ENCODE peak calls at places on chromosomes 6 and 20, in six cellular contexts. One of them, this sample, is unnamed.

GRCh38 chr6:139030539-139030938 is 2.0 kb downstream of the ABRACL start:
- DNase-seq in tibial nerve: no peak
- DNase-seq in sigmoid colon: no peak
- DNase-seq in heart left ventricle: no peak
- DNase-seq in thyroid gland: no peak
- DNase-seq in lower leg skin: no peak
- DNase-seq in this sample: peak

GRCh38 chr20:237479-237878 is 10.4 kb downstream of the DEFB129 start:
- DNase-seq in tibial nerve: no peak
- DNase-seq in sigmoid colon: no peak
- DNase-seq in heart left ventricle: peak
- DNase-seq in thyroid gland: no peak
- DNase-seq in lower leg skin: no peak
- DNase-seq in this sample: peak

GRCh38 chr6:55047433-55048044 is 126.8 kb upstream of the HCRTR2 start:
- DNase-seq in tibial nerve: no peak
- DNase-seq in sigmoid colon: no peak
- DNase-seq in heart left ventricle: no peak
- DNase-seq in thyroid gland: no peak
- DNase-seq in lower leg skin: no peak
- DNase-seq in this sample: no peak

GRCh38 chr6:215335-216034 is 76.8 kb upstream of the DUSP22 start:
- DNase-seq in tibial nerve: no peak
- DNase-seq in sigmoid colon: no peak
- DNase-seq in heart left ventricle: no peak
- DNase-seq in thyroid gland: peak
- DNase-seq in lower leg skin: peak
- DNase-seq in this sample: no peak

GRCh38 chr20:13199279-13199678 is 21.8 kb upstream of the ISM1 start:
- DNase-seq in tibial nerve: no peak
- DNase-seq in sigmoid colon: no peak
- DNase-seq in heart left ventricle: no peak
- DNase-seq in thyroid gland: no peak
- DNase-seq in lower leg skin: no peak
- DNase-seq in this sample: no peak

GRCh38 chr20:6169251-6169650 is 46.4 kb upstream of the FERMT1 start:
- DNase-seq in tibial nerve: no peak
- DNase-seq in sigmoid colon: no peak
- DNase-seq in heart left ventricle: no peak
- DNase-seq in thyroid gland: no peak
- DNase-seq in lower leg skin: no peak
- DNase-seq in this sample: no peak

GRCh38 chr6:32953775-32954174 is 878 bp upstream of the HLA-DMA start:
- DNase-seq in tibial nerve: no peak
- DNase-seq in sigmoid colon: no peak
- DNase-seq in heart left ventricle: no peak
- DNase-seq in thyroid gland: no peak
- DNase-seq in lower leg skin: no peak
- DNase-seq in this sample: no peak

GRCh38 chr6:111573892-111574800 is 31.5 kb downstream of the TRAF3IP2 start:
- DNase-seq in tibial nerve: no peak
- DNase-seq in sigmoid colon: peak
- DNase-seq in heart left ventricle: peak
- DNase-seq in thyroid gland: no peak
- DNase-seq in lower leg skin: no peak
- DNase-seq in this sample: no peak

GRCh38 chr6:137571854-137572253 is 77.7 kb upstream of the OLIG3 start:
- DNase-seq in tibial nerve: no peak
- DNase-seq in sigmoid colon: no peak
- DNase-seq in heart left ventricle: no peak
- DNase-seq in thyroid gland: peak
- DNase-seq in lower leg skin: no peak
- DNase-seq in this sample: no peak

GRCh38 chr6:162973141-162973872 is 245.5 kb downstream of the PACRG start:
- DNase-seq in tibial nerve: no peak
- DNase-seq in sigmoid colon: no peak
- DNase-seq in heart left ventricle: no peak
- DNase-seq in thyroid gland: no peak
- DNase-seq in lower leg skin: no peak
- DNase-seq in this sample: no peak

GRCh38 chr6:26284537-26285142 is 80.4 kb upstream of the BTN3A2 start:
- DNase-seq in tibial nerve: no peak
- DNase-seq in sigmoid colon: peak
- DNase-seq in heart left ventricle: peak
- DNase-seq in thyroid gland: peak
- DNase-seq in lower leg skin: peak
- DNase-seq in this sample: peak

GRCh38 chr20:37714973-37715657 is 21.3 kb downstream of the CTNNBL1 start:
- DNase-seq in tibial nerve: no peak
- DNase-seq in sigmoid colon: no peak
- DNase-seq in heart left ventricle: no peak
- DNase-seq in thyroid gland: no peak
- DNase-seq in lower leg skin: no peak
- DNase-seq in this sample: no peak

GRCh38 chr6:167393731-167394130 is 68.8 kb downstream of the TTLL2 start:
- DNase-seq in tibial nerve: no peak
- DNase-seq in sigmoid colon: no peak
- DNase-seq in heart left ventricle: no peak
- DNase-seq in thyroid gland: no peak
- DNase-seq in lower leg skin: no peak
- DNase-seq in this sample: no peak

GRCh38 chr20:42530855-42531674 is 658.6 kb downstream of the PTPRT start:
- DNase-seq in tibial nerve: no peak
- DNase-seq in sigmoid colon: no peak
- DNase-seq in heart left ventricle: no peak
- DNase-seq in thyroid gland: no peak
- DNase-seq in lower leg skin: no peak
- DNase-seq in this sample: no peak

GRCh38 chr20:10910535-10911239 is 236.9 kb upstream of the JAG1 start:
- DNase-seq in tibial nerve: no peak
- DNase-seq in sigmoid colon: no peak
- DNase-seq in heart left ventricle: peak
- DNase-seq in thyroid gland: no peak
- DNase-seq in lower leg skin: no peak
- DNase-seq in this sample: no peak

GRCh38 chr6:73519943-73520687 is 717 bp downstream of the EEF1A1 start:
- DNase-seq in tibial nerve: peak
- DNase-seq in sigmoid colon: peak
- DNase-seq in heart left ventricle: peak
- DNase-seq in thyroid gland: peak
- DNase-seq in lower leg skin: peak
- DNase-seq in this sample: peak

GRCh38 chr6:27161946-27162603 is 85.4 kb upstream of the PRSS16 start:
- DNase-seq in tibial nerve: no peak
- DNase-seq in sigmoid colon: no peak
- DNase-seq in heart left ventricle: no peak
- DNase-seq in thyroid gland: no peak
- DNase-seq in lower leg skin: no peak
- DNase-seq in this sample: no peak

GRCh38 chr6:5173862-5174643 is 86.7 kb downstream of the LYRM4 start:
- DNase-seq in tibial nerve: no peak
- DNase-seq in sigmoid colon: no peak
- DNase-seq in heart left ventricle: no peak
- DNase-seq in thyroid gland: no peak
- DNase-seq in lower leg skin: no peak
- DNase-seq in this sample: no peak

GRCh38 chr20:25082498-25082873 is 545 bp upstream of the VSX1 start:
- DNase-seq in tibial nerve: no peak
- DNase-seq in sigmoid colon: no peak
- DNase-seq in heart left ventricle: no peak
- DNase-seq in thyroid gland: no peak
- DNase-seq in lower leg skin: peak
- DNase-seq in this sample: no peak

GRCh38 chr6:145245119-145245518 is 490.2 kb downstream of the EPM2A start:
- DNase-seq in tibial nerve: no peak
- DNase-seq in sigmoid colon: no peak
- DNase-seq in heart left ventricle: no peak
- DNase-seq in thyroid gland: no peak
- DNase-seq in lower leg skin: no peak
- DNase-seq in this sample: no peak

GRCh38 chr6:12543953-12544352 is 172.6 kb upstream of the PHACTR1 start:
- DNase-seq in tibial nerve: no peak
- DNase-seq in sigmoid colon: no peak
- DNase-seq in heart left ventricle: no peak
- DNase-seq in thyroid gland: no peak
- DNase-seq in lower leg skin: no peak
- DNase-seq in this sample: no peak

GRCh38 chr20:57482148-57482547 is 42.8 kb downstream of the CTCFL start:
- DNase-seq in tibial nerve: no peak
- DNase-seq in sigmoid colon: no peak
- DNase-seq in heart left ventricle: no peak
- DNase-seq in thyroid gland: peak
- DNase-seq in lower leg skin: peak
- DNase-seq in this sample: no peak

GRCh38 chr20:57482796-57483195 is 42.1 kb downstream of the CTCFL start:
- DNase-seq in tibial nerve: no peak
- DNase-seq in sigmoid colon: no peak
- DNase-seq in heart left ventricle: no peak
- DNase-seq in thyroid gland: no peak
- DNase-seq in lower leg skin: peak
- DNase-seq in this sample: no peak

GRCh38 chr20:57480444-57481152 is 44.3 kb downstream of the CTCFL start:
- DNase-seq in tibial nerve: no peak
- DNase-seq in sigmoid colon: peak
- DNase-seq in heart left ventricle: no peak
- DNase-seq in thyroid gland: no peak
- DNase-seq in lower leg skin: no peak
- DNase-seq in this sample: no peak

GRCh38 chr20:57479196-57479595 is 45.7 kb downstream of the CTCFL start:
- DNase-seq in tibial nerve: no peak
- DNase-seq in sigmoid colon: peak
- DNase-seq in heart left ventricle: no peak
- DNase-seq in thyroid gland: no peak
- DNase-seq in lower leg skin: no peak
- DNase-seq in this sample: no peak

DNA sequence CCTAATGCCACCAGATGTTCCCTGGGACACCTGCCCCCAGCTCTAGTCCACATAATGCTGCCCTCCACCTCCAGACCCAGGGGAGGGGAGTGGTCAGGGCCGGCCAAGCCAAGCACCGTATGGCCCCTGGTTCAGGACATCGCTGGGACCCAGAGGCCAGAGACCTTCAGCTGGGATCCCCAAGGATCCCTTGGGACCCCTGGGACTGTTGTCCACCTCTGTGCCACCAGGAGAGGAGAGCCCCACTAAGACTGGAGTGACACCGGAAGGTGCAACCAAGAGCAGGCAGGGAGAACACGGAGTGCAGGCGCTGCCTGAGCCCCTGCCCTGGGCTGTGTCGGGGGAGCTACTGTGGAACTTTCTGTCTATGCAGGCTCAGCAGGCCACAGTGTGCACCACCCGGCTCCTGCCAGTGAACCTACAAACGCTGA is 43.6 kb downstream of the CTCFL start:
- DNase-seq in tibial nerve: no peak
- DNase-seq in sigmoid colon: no peak
- DNase-seq in heart left ventricle: no peak
- DNase-seq in thyroid gland: no peak
- DNase-seq in lower leg skin: no peak
- DNase-seq in this sample: no peak
- TF ChIP-seq POLR2A in tibial nerve: no peak
- TF ChIP-seq POLR2A in sigmoid colon: no peak
- TF ChIP-seq POLR2A in heart left ventricle: no peak
- TF ChIP-seq POLR2A in thyroid gland: no peak
- TF ChIP-seq POLR2A in lower leg skin: no peak
- TF ChIP-seq POLR2A in this sample: no peak

GRCh38 chr20:38762174-38762573 is 13.9 kb downstream of the ACTR5 start:
- DNase-seq in tibial nerve: no peak
- DNase-seq in sigmoid colon: no peak
- DNase-seq in heart left ventricle: no peak
- DNase-seq in thyroid gland: no peak
- DNase-seq in lower leg skin: peak
- DNase-seq in this sample: no peak

GRCh38 chr20:38757145-38757800 is 9.0 kb downstream of the ACTR5 start:
- DNase-seq in tibial nerve: no peak
- DNase-seq in sigmoid colon: no peak
- DNase-seq in heart left ventricle: no peak
- DNase-seq in thyroid gland: no peak
- DNase-seq in lower leg skin: peak
- DNase-seq in this sample: no peak

GRCh38 chr20:38760978-38761377 is 12.7 kb downstream of the ACTR5 start:
- DNase-seq in tibial nerve: no peak
- DNase-seq in sigmoid colon: no peak
- DNase-seq in heart left ventricle: no peak
- DNase-seq in thyroid gland: no peak
- DNase-seq in lower leg skin: peak
- DNase-seq in this sample: no peak

GRCh38 chr20:38755324-38755910 is 7.2 kb downstream of the ACTR5 start:
- DNase-seq in tibial nerve: no peak
- DNase-seq in sigmoid colon: no peak
- DNase-seq in heart left ventricle: no peak
- DNase-seq in thyroid gland: no peak
- DNase-seq in lower leg skin: peak
- DNase-seq in this sample: no peak

DNA sequence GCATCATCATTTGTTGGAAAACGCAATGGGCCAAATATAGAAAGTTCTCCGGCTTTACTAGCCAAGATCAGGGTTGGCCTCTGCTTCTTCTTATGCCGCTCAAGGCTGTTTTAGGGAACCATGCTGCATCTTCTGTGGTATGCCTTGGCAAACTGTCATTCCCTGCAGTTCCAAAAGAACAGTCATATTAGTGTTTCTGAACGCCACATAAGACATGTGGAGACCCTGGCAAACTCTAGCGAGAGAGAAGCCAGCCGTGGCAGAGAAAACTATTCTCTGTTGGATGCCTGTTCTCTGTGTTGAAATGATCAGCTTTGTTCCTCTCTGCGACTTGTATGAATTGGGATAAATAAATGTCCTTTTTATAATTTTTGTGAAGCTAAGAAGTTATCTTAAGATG is 10.9 kb downstream of the ACTR5 start:
- DNase-seq in tibial nerve: no peak
- DNase-seq in sigmoid colon: no peak
- DNase-seq in heart left ventricle: no peak
- DNase-seq in thyroid gland: no peak
- DNase-seq in lower leg skin: peak
- DNase-seq in this sample: no peak
- H3K4me3 ChIP-seq in tibial nerve: no peak
- H3K4me3 ChIP-seq in sigmoid colon: no peak
- H3K4me3 ChIP-seq in heart left ventricle: no peak
- H3K4me3 ChIP-seq in thyroid gland: no peak
- H3K4me3 ChIP-seq in lower leg skin: no peak
- H3K4me3 ChIP-seq in this sample: no peak

DNA sequence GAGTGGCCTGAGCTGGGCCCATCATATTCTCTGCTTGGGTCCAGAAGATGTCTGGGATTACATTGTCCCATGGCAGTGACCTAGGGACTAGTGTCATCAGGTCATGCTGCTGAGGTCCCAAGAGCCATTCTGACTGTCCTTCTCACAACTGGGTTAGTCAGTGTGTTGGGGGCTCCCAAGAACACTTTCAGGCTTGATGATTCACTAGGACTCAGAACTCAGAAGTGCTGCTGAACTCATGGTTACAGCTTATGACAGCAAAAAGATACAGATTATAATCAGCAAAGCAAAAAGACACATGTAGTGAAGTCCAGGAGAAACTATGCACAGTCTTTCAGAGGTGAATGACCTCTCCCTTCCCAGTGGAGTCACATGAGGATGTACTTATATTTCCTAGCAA is 107.8 kb downstream of the SYNE1 start:
- DNase-seq in tibial nerve: no peak
- DNase-seq in sigmoid colon: no peak
- DNase-seq in heart left ventricle: no peak
- DNase-seq in thyroid gland: no peak
- DNase-seq in lower leg skin: no peak
- DNase-seq in this sample: no peak
- TF ChIP-seq POLR2A in tibial nerve: no peak
- TF ChIP-seq POLR2A in sigmoid colon: no peak
- TF ChIP-seq POLR2A in heart left ventricle: no peak
- TF ChIP-seq POLR2A in thyroid gland: no peak
- TF ChIP-seq POLR2A in lower leg skin: no peak
- TF ChIP-seq POLR2A in this sample: no peak

GRCh38 chr6:2942916-2943563 is 28.3 kb downstream of the SERPINB6 start:
- DNase-seq in tibial nerve: no peak
- DNase-seq in sigmoid colon: no peak
- DNase-seq in heart left ventricle: no peak
- DNase-seq in thyroid gland: no peak
- DNase-seq in lower leg skin: no peak
- DNase-seq in this sample: no peak
- H3K4me3 ChIP-seq in tibial nerve: no peak
- H3K4me3 ChIP-seq in sigmoid colon: no peak
- H3K4me3 ChIP-seq in heart left ventricle: no peak
- H3K4me3 ChIP-seq in thyroid gland: no peak
- H3K4me3 ChIP-seq in lower leg skin: no peak
- H3K4me3 ChIP-seq in this sample: no peak